ENCODE peak calls at places on chromosomes 5 and 9, in eight cellular contexts. B is endodermal cell, L is colonic mucosa, P is psoas muscle, Z is lung, T is gastrocnemius medialis, G is spleen, C is IMR-90. D is an unnamed sample. For H3K4me1, the result is how much of the 10 kb centered on the place peaks cover.

GRCh38 chr9:72691671-72692070 is 170.3 kb downstream of the TMC1 start:
- DNase-seq in B (no peak), L (no peak), P (no peak), Z (no peak), T (no peak), G (no peak), C (no peak), D (no peak)

GRCh38 chr9:4832786-4833579 is 40.2 kb downstream of the RCL1 start:
- DNase-seq in B (no peak), L (no peak), P (no peak), Z (no peak), T (no peak), G (no peak), C (peak), D (no peak)

GRCh38 chr5:129413570-129413969 is 46.5 kb upstream of the ADAMTS19 start:
- DNase-seq in B (no peak), L (no peak), P (no peak), Z (no peak), T (no peak), G (no peak), C (no peak), D (no peak)

GRCh38 chr9:3873818-3874217 is 348.0 kb upstream of the RFX3 start:
- DNase-seq in B (no peak), L (no peak), P (no peak), Z (no peak), T (no peak), G (no peak), C (peak), D (no peak)

GRCh38 chr5:10624244-10624643 is 60.4 kb downstream of the ANKRD33B start:
- DNase-seq in B (peak), L (no peak), P (no peak), Z (no peak), T (no peak), G (no peak), C (no peak), D (no peak)

GRCh38 chr9:136137321-136138054 is 18.8 kb upstream of the TMEM250 start:
- DNase-seq in B (no peak), L (no peak), P (no peak), Z (no peak), T (no peak), G (no peak), C (no peak), D (no peak)

GRCh38 chr5:58366461-58366860 is 93.4 kb downstream of the PLK2 start:
- DNase-seq in B (no peak), L (no peak), P (no peak), Z (peak), T (no peak), G (no peak), C (peak), D (no peak)

GRCh38 chr5:92861531-92862285 is 719.3 kb downstream of the NR2F1-AS1 start:
- DNase-seq in B (no peak), L (no peak), P (no peak), Z (no peak), T (no peak), G (no peak), C (no peak), D (no peak)

GRCh38 chr5:175718401-175719108 is 60.7 kb downstream of the HRH2 start:
- DNase-seq in B (peak), L (peak), P (peak), Z (no peak), T (no peak), G (no peak), C (no peak), D (no peak)

GRCh38 chr5:179612577-179613459 is 10.7 kb downstream of the HNRNPH1 start:
- DNase-seq in B (peak), L (no peak), P (no peak), Z (no peak), T (no peak), G (peak), C (no peak), D (peak)

GRCh38 chr5:50929174-50929573 is 262.7 kb downstream of the PARP8 start:
- DNase-seq in B (no peak), L (no peak), P (no peak), Z (no peak), T (no peak), G (no peak), C (no peak), D (no peak)

GRCh38 chr9:132136151-132136892 is 25.5 kb upstream of the NTNG2 start:
- DNase-seq in B (no peak), L (no peak), P (no peak), Z (no peak), T (no peak), G (peak), C (no peak), D (no peak)

GRCh38 chr5:88787856-88788255 is 95.1 kb downstream of the MEF2C start:
- DNase-seq in B (no peak), L (no peak), P (no peak), Z (no peak), T (no peak), G (no peak), C (no peak), D (no peak)

GRCh38 chr5:157994271-157994691 is 135.3 kb upstream of the CLINT1 start:
- DNase-seq in B (no peak), L (no peak), P (no peak), Z (no peak), T (no peak), G (no peak), C (no peak), D (no peak)

GRCh38 chr5:67243944-67244343 is 47.3 kb upstream of the CD180 start:
- DNase-seq in B (no peak), L (no peak), P (no peak), Z (no peak), T (no peak), G (no peak), C (no peak), D (no peak)

GRCh38 chr5:147985593-147985992 is 78.2 kb upstream of the SPINK5 start:
- DNase-seq in B (no peak), L (no peak), P (no peak), Z (no peak), T (no peak), G (no peak), C (no peak), D (no peak)

GRCh38 chr9:83420486-83420885 is 117.7 kb downstream of the FRMD3 start:
- DNase-seq in B (no peak), L (no peak), P (no peak), Z (no peak), T (no peak), G (no peak), C (no peak), D (no peak)

GRCh38 chr9:121283856-121284732 is 16.1 kb downstream of the GSN start:
- DNase-seq in B (no peak), L (no peak), P (no peak), Z (no peak), T (no peak), G (no peak), C (no peak), D (no peak)

GRCh38 chr9:121284733-121285451 is 16.9 kb downstream of the GSN start:
- DNase-seq in B (no peak), L (no peak), P (no peak), Z (no peak), T (peak), G (no peak), C (no peak), D (peak)

GRCh38 chr9:121286973-121287721 is 19.2 kb downstream of the GSN start:
- DNase-seq in B (peak), L (peak), P (peak), Z (peak), T (peak), G (no peak), C (peak), D (peak)

GRCh38 chr9:121286688-121286972 is 18.7 kb downstream of the GSN start:
- DNase-seq in B (no peak), L (no peak), P (no peak), Z (no peak), T (no peak), G (no peak), C (no peak), D (no peak)

GRCh38 chr9:121285835-121286687 is 18.1 kb downstream of the GSN start:
- DNase-seq in B (peak), L (peak), P (peak), Z (no peak), T (peak), G (no peak), C (peak), D (peak)
- H3K4me1 ChIP-seq in B (under half), L (under half), P (half or more), Z (under half), T (half or more), G (half or more), C (half or more), D (half or more)

DNA sequence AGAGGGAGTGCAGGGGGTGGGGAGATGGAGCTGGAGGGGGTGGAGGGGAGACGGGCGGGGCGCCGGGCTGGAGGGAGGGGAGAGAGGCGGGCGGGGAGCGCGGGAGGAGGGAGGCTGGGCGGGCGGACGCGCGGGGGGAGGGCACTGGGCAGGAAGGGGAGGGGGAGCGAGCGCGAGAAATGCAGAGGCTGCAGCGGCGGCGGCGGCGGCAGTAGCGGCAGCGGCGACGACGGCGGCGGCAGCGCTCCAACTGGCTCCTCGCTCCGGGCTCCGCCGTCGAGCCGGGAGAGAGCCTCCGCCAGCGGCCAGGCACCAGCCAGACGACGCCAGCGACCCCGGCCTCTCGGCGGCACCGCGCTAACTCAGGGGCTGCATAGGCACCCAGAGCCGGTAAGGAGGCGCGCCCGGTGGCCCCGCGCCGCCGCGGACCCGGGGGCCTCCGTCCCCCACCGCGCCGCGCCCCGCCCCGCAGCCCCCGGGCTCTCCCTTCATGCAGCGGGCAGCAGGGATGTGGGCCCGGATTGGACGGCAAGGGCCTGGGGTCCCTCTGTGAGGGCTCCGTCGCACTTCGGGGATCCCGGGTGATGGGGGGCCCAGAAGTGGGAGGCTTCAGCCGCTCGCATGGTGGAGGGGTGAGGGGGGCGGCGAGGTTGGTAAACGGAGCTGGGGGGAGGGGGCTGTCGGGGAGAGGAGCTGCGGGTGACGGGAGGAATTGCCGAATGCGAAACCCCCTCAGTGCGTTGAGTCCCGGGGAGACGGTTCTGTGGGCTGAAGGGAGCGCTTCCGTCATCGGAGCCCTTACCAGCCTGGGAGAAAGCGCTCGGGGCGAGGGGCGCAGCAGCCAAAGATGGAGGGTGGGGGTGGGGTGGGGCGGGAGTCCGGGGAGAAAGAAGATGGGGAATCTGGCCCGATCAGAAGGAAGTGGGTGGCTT is at the start of gene BASP1:
- DNase-seq in B (peak), L (peak), P (peak), Z (peak), T (no peak), G (peak), C (peak), D (peak)
- H3K4me3 ChIP-seq in B (peak), L (peak), P (peak), Z (peak), T (peak), G (peak), C (peak), D (peak)

DNA sequence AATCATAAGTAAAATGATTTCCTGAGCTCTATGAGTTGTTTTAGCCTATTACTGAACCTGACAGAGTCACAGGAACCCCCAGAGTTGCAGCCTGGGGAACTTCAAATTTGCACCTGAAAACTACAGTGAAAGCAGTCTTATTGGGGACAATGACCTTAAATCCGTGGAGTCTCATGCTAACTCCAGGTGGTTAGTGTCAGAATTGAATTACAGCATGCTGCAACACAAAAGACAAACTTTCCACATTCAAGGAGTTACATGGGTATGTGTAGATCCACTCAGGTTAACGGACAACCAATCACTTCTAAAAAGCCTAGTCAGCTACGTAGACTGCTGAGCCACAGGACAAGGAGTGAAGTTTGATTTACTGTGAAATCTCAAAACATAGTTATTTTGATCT is 49.7 kb downstream of the PLPP1 start:
- DNase-seq in B (peak), L (no peak), P (no peak), Z (no peak), T (no peak), G (no peak), C (no peak), D (no peak)
- TF ChIP-seq CTCF in B (no peak), L (no peak), P (no peak), Z (no peak), T (no peak), G (no peak), C (no peak), D (no peak)

GRCh38 chr9:86349271-86349670 is 4.9 kb downstream of the TUT7 start:
- DNase-seq in B (no peak), L (no peak), P (no peak), Z (no peak), T (no peak), G (no peak), C (peak), D (no peak)
- H3K4me1 ChIP-seq in B (under half), L (under half), P (half or more), Z (under half), T (half or more), G (half or more), C (under half), D (under half)

GRCh38 chr5:146339715-146340259 is 1.1 kb downstream of the POU4F3 start:
- DNase-seq in B (peak), L (no peak), P (no peak), Z (no peak), T (no peak), G (no peak), C (no peak), D (no peak)
- H3K4me3 ChIP-seq in B (no peak), L (no peak), P (peak), Z (no peak), T (no peak), G (no peak), C (no peak), D (no peak)

D was measured in mucosa of descending colon.